ENCODE peak calls at places on chromosomes 2 and 18, in four cellular contexts. A is HCT116, R is body of pancreas, H is Peyer's patch. T is an unnamed sample.

GRCh38 chr2:217919781-217920351 is 82.9 kb downstream of the TNS1 start:
- DNase-seq in A (no peak), R (no peak), H (no peak), T (no peak)

GRCh38 chr2:2542966-2543555 is 212.0 kb upstream of the MYT1L start:
- DNase-seq in A (no peak), R (no peak), H (no peak), T (no peak)

GRCh38 chr18:902179-902718 is 2.4 kb upstream of the ADCYAP1 start:
- DNase-seq in A (peak; percentile 6), R (no peak), H (no peak), T (no peak)

GRCh38 chr2:46032996-46033395 is 264.2 kb upstream of the EPAS1 start:
- DNase-seq in A (no peak), R (no peak), H (no peak), T (no peak)

GRCh38 chr2:160227252-160227651 is 27.2 kb upstream of the ITGB6 start:
- DNase-seq in A (no peak), R (no peak), H (no peak), T (no peak)

GRCh38 chr2:121480826-121481225 is 49.9 kb upstream of the RNU4ATAC start:
- DNase-seq in A (no peak), R (no peak), H (no peak), T (no peak)

GRCh38 chr2:189412330-189412953 is 28.8 kb upstream of the WDR75 start:
- DNase-seq in A (peak; percentile 24), R (peak; percentile 12), H (no peak), T (no peak)

GRCh38 chr18:41064916-41065315 is 890.1 kb upstream of the PIK3C3 start:
- DNase-seq in A (no peak), R (no peak), H (no peak), T (no peak)

GRCh38 chr18:64409511-64409910 is 260.6 kb upstream of the LINC00305 start:
- DNase-seq in A (no peak), R (peak; percentile 5), H (no peak), T (no peak)

GRCh38 chr2:40844353-40845277 is 392.7 kb upstream of the SLC8A1 start:
- DNase-seq in A (no peak), R (peak; percentile 39), H (no peak), T (no peak)

GRCh38 chr2:100713106-100713505 is 106.8 kb upstream of the NPAS2 start:
- DNase-seq in A (no peak), R (no peak), H (no peak), T (no peak)

GRCh38 chr2:100781523-100782375 is 38.2 kb upstream of the NPAS2 start:
- DNase-seq in A (no peak), R (no peak), H (no peak), T (no peak)

GRCh38 chr2:43269706-43270105 is 43.3 kb upstream of the ZFP36L2 start:
- DNase-seq in A (no peak), R (peak; percentile 32), H (no peak), T (peak; percentile 88)

GRCh38 chr18:58140366-58141325 is 96.6 kb downstream of the NEDD4L start:
- DNase-seq in A (no peak), R (peak; percentile 61), H (no peak), T (no peak)

GRCh38 chr2:235749121-235749780 is 255.4 kb downstream of the AGAP1 start:
- DNase-seq in A (no peak), R (no peak), H (no peak), T (no peak)

GRCh38 chr2:96142217-96143113 is 2.8 kb downstream of the DUSP2 start:
- DNase-seq in A (no peak), R (peak; percentile 8), H (peak; percentile 50), T (no peak)

GRCh38 chr2:172275239-172275638 is 152.1 kb upstream of the ITGA6 start:
- DNase-seq in A (no peak), R (no peak), H (no peak), T (no peak)

GRCh38 chr2:47311764-47312503 is 91.0 kb upstream of the MSH2 start:
- DNase-seq in A (no peak), R (no peak), H (no peak), T (no peak)

GRCh38 chr2:47309472-47309951 is 93.4 kb upstream of the MSH2 start:
- DNase-seq in A (no peak), R (no peak), H (peak; percentile 73), T (no peak)

GRCh38 chr2:47309952-47310800 is 92.8 kb upstream of the MSH2 start:
- DNase-seq in A (no peak), R (no peak), H (peak; percentile 79), T (no peak)

GRCh38 chr2:47312504-47312875 is 90.5 kb upstream of the MSH2 start:
- DNase-seq in A (no peak), R (no peak), H (no peak), T (no peak)

GRCh38 chr2:47310801-47311560 is 92.0 kb upstream of the MSH2 start:
- DNase-seq in A (no peak), R (peak; percentile 40), H (peak; percentile 75), T (peak; percentile 80)
- TF ChIP-seq POLR2A in A (no peak), R (no peak), H (no peak), T (no peak)

GRCh38 chr2:15634846-15635490 is 43.3 kb downstream of the DDX1 start:
- DNase-seq in A (no peak), R (no peak), H (no peak), T (no peak)

GRCh38 chr2:15640291-15640711 is 48.6 kb downstream of the DDX1 start:
- DNase-seq in A (no peak), R (no peak), H (no peak), T (no peak)

GRCh38 chr2:15638720-15639119 is 47.1 kb downstream of the DDX1 start:
- DNase-seq in A (no peak), R (no peak), H (no peak), T (no peak)

GRCh38 chr2:15639323-15640251 is 47.9 kb downstream of the DDX1 start:
- DNase-seq in A (no peak), R (no peak), H (no peak), T (no peak)

DNA sequence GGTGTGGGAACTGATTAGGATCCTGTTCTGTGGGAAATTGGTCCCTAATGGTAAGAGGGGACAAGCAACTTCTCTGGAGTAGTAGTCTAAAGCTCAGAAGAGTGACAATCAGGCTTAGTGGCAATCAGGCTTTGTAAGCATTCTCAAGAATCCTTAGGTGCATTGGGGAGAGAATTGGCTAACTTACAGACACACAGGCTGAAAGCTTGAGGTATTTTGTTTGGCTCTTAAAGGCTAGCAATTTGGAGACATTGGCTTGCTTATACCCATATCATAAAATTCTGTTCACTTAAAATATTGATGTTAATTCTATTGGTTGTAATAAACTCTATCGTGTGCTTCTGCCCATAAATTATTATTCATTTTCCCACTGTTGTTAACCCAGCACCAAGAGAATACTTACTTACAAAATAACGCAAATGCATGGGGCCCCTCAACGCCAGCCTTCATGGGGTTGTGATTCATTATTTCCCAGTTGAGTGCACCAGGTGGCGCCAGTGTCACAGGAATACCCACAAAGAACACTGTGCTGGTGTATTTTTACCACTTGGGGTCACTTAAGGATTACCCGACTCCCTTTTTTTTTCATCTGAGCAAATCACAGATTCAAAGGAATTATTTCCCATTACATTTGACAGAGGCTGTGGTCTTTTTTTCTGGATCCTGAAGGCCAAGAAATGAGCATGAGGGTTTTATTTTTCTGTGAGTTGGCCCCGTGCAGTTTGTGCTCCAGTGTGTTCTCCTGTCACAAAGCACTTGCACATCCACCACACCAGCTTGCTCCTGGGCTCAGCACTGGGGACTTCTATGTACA is 45.5 kb downstream of the DDX1 start:
- DNase-seq in A (peak; percentile 23), R (peak; percentile 78), H (peak; percentile 63), T (no peak)
- TF ChIP-seq POLR2A in A (no peak), R (no peak), H (no peak), T (no peak)

DNA sequence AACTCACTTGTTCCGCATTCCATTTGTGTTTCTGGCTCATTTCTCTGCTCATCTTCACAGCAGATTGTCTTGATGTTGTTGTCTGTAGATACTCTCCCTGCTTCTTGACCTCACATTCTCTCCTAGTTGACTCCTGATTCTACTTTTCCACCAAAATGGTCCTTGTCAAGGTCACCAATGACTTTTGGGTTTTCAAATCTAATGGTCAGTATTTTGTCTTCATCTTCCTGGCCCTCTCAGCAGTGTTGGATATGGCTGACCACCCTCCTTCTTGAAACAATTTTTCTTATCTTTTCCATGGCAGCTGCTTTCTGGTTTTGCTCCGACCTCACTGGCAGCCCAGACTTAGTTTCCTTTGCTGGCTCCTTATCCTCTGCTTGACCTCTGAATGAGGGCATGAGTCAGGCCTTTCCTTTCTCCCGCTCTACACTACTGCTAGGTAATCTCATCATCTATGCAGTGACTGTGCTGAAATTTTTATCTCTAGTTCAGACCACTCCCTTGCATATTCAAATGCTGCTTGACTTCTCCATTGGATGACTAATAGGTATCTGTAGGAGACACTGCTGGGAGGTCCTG is 386.6 kb upstream of the SPRED2 start:
- DNase-seq in A (no peak), R (no peak), H (no peak), T (no peak)
- TF ChIP-seq POLR2A in A (no peak), R (no peak), H (no peak), T (no peak)

GRCh38 chr2:131521961-131522781 is 5.5 kb upstream of the CCDC74A start:
- DNase-seq in A (no peak), R (no peak), H (peak; percentile 41), T (peak; percentile 51)
- TF ChIP-seq POLR2A in A (no peak), R (no peak), H (no peak), T (no peak)

GRCh38 chr2:118089015-118089800 is 937 bp downstream of the INSIG2 start:
- DNase-seq in A (no peak), R (peak; percentile 54), H (peak; percentile 43), T (no peak)

GRCh38 chr2:118086024-118086633 is 2.1 kb upstream of the INSIG2 start:
- DNase-seq in A (no peak), R (no peak), H (no peak), T (no peak)

GRCh38 chr2:118090387-118091139 is 2.3 kb downstream of the INSIG2 start:
- DNase-seq in A (no peak), R (no peak), H (no peak), T (no peak)

GRCh38 chr2:118091140-118091478 is 2.8 kb downstream of the INSIG2 start:
- DNase-seq in A (no peak), R (no peak), H (no peak), T (no peak)

DNA sequence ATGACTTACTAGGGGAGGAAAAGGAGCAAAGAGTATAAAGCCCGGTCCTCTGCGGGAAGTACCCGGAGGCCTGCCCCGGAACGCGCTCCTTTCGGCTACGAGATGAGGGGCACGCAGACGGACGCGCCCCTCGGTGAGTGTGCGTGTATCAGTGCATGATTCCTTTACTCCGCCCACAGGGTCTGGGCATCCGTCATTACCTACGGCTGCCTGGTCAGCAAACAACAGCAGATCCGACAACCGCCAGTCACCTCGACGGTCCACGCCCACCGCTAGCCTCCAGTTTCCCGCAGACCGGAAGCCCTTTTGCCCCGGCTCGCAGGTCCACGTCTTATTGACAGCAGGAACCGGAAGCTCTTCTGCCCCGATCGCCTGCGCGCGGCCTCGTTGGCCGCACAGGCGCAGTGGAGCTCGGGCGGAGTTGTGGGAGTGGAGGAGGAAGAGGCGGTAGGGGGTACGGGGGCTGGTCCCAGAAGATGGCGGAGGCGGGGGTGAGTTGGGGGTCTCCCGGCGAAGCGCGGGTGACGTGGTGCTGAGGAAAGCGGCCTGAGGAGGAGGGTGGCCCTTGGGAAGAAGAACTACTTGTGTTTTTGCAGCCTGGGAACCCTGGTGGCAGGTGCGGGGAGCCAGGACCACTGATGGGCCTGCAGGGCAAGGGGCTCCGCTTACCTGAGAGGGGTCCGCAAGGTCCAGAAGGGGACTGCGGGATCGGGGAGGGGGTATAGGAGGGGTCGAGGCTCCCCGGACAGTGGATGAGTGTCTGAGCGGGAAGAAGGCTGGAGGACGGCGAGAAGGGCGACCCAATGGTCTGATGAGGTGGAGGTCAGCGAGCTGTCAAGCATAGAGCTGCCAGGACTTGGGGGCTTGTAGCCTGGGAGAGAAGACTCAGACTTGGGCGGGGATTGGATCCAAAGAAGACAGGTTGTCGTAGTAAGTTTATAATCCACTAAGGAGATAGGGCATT is at the start of gene INSIG2:
- DNase-seq in A (peak; percentile 97), R (peak; percentile 96), H (peak; percentile 97), T (peak; percentile 95)
- TF ChIP-seq POLR2A in A (peak; percentile 54), R (peak; percentile 60), H (peak; percentile 72), T (no peak)

T was measured in suprapubic skin.